ENCODE peak calls at places on chromosomes 12 and 14, in five cellular contexts. N, B, K, I and U are unnamed samples.
A peak's percentile ranks its signal among the peaks of the same experiment; 100 is the strongest.

GRCh38 chr14:61190341-61190740 is 90.8 kb downstream of the TMEM30B start:
- DNase-seq in N (no peak), B (no peak), K (no peak), I (no peak), U (no peak)

GRCh38 chr14:44180975-44181374 is 326.1 kb downstream of the FSCB start:
- DNase-seq in N (no peak), B (no peak), K (no peak), I (no peak), U (no peak)

GRCh38 chr12:108542320-108542719 is 18.7 kb downstream of the SART3 start:
- DNase-seq in N (no peak), B (no peak), K (no peak), I (no peak), U (no peak)

GRCh38 chr12:26113194-26113654 is 11.6 kb downstream of the BHLHE41 start:
- DNase-seq in N (no peak), B (no peak), K (peak; percentile 59), I (no peak), U (no peak)

GRCh38 chr12:90940872-90941499 is 14.0 kb downstream of the CCER1 start:
- DNase-seq in N (no peak), B (no peak), K (no peak), I (peak; percentile 32), U (peak; percentile 29)

GRCh38 chr12:80000831-80001230 is 65.9 kb upstream of the PPP1R12A start:
- DNase-seq in N (no peak), B (no peak), K (no peak), I (no peak), U (no peak)

GRCh38 chr12:46523863-46524770 is 151.5 kb upstream of the SLC38A2 start:
- DNase-seq in N (no peak), B (no peak), K (no peak), I (peak; percentile 94), U (peak; percentile 80)

GRCh38 chr12:570237-570925 is 92.9 kb downstream of the NINJ2 start:
- DNase-seq in N (peak; percentile 94), B (no peak), K (peak; percentile 77), I (peak; percentile 86), U (no peak)

GRCh38 chr14:61213116-61213720 is 67.9 kb downstream of the TMEM30B start:
- DNase-seq in N (no peak), B (no peak), K (no peak), I (no peak), U (peak; percentile 61)